ENCODE peak calls at places on chromosomes 1 and 21, in nine cellular contexts. C, G, E, O, L, N, Y, P and U are unnamed samples.

GRCh38 chr1:221778535-221779142 is 36.8 kb upstream of the DUSP10 start:
- DNase-seq in C (no peak), G (no peak), E (no peak), O (peak; percentile 64), L (no peak), N (no peak), Y (no peak), P (no peak), U (no peak)

GRCh38 chr1:229980009-229980408 is 87.0 kb upstream of the GALNT2 start:
- DNase-seq in C (no peak), G (no peak), E (no peak), O (no peak), L (no peak), N (no peak), Y (no peak), P (peak; percentile 85), U (no peak)

GRCh38 chr1:31617917-31618746 is 643 bp downstream of the HCRTR1 start:
- DNase-seq in C (no peak), G (peak; percentile 90), E (peak; percentile 80), O (peak; percentile 64), L (peak; percentile 91), N (no peak), Y (peak; percentile 33), P (peak; percentile 54), U (peak; percentile 74)

GRCh38 chr1:229192031-229192430 is 78.9 kb upstream of the RAB4A start:
- DNase-seq in C (no peak), G (no peak), E (no peak), O (no peak), L (no peak), N (no peak), Y (peak; percentile 82), P (peak; percentile 68), U (no peak)

GRCh38 chr1:246117066-246117791 is 389.9 kb downstream of the SMYD3 start:
- DNase-seq in C (peak; percentile 58), G (peak; percentile 60), E (no peak), O (no peak), L (peak; percentile 75), N (no peak), Y (peak; percentile 13), P (peak; percentile 60), U (no peak)

GRCh38 chr1:115829023-115829674 is 11.8 kb downstream of the NHLH2 start:
- DNase-seq in C (no peak), G (no peak), E (peak; percentile 67), O (peak; percentile 52), L (peak; percentile 66), N (no peak), Y (peak; percentile 95), P (peak; percentile 83), U (no peak)

GRCh38 chr21:45590726-45591618 is 48.7 kb upstream of the SLC19A1 start:
- DNase-seq in C (no peak), G (no peak), E (peak; percentile 73), O (peak; percentile 63), L (no peak), N (no peak), Y (peak; percentile 12), P (peak; percentile 19), U (peak; percentile 62)

GRCh38 chr1:37872692-37873091 is 13.3 kb upstream of the MTF1 start:
- DNase-seq in C (no peak), G (no peak), E (no peak), O (no peak), L (no peak), N (no peak), Y (no peak), P (no peak), U (no peak)

GRCh38 chr1:227808566-227808965 is 6.9 kb upstream of the PRSS38 start:
- DNase-seq in C (no peak), G (no peak), E (no peak), O (no peak), L (no peak), N (no peak), Y (no peak), P (peak; percentile 52), U (no peak)

GRCh38 chr1:156751724-156752481 is 428 bp upstream of the HDGF start:
- DNase-seq in C (peak; percentile 98), G (peak; percentile 97), E (peak; percentile 99), O (peak; percentile 98), L (peak; percentile 99), N (peak; percentile 89), Y (peak; percentile 88), P (peak; percentile 98), U (peak; percentile 98)

GRCh38 chr1:17193222-17194132 is 11.5 kb upstream of the PADI1 start:
- DNase-seq in C (no peak), G (no peak), E (no peak), O (no peak), L (peak; percentile 31), N (no peak), Y (no peak), P (no peak), U (peak; percentile 59)

GRCh38 chr1:168676861-168677260 is 52.1 kb downstream of the DPT start:
- DNase-seq in C (no peak), G (no peak), E (no peak), O (no peak), L (no peak), N (no peak), Y (no peak), P (no peak), U (no peak)

GRCh38 chr1:156319664-156320063 is 18.4 kb downstream of the CCT3 start:
- DNase-seq in C (no peak), G (no peak), E (no peak), O (no peak), L (no peak), N (no peak), Y (peak; percentile 19), P (peak; percentile 65), U (no peak)

GRCh38 chr1:56550132-56550531 is 29.2 kb downstream of the PLPP3 start:
- DNase-seq in C (no peak), G (peak; percentile 60), E (no peak), O (no peak), L (peak; percentile 83), N (no peak), Y (no peak), P (no peak), U (no peak)
- H3K27ac ChIP-seq in C (no peak overlapping the region), G (peak overlapping the region; percentile 92), E (no peak overlapping the region), O (no peak overlapping the region), L (peak overlapping the region; percentile 92), N (no peak overlapping the region), Y (no peak overlapping the region), P (no peak overlapping the region), U (no peak overlapping the region)

GRCh38 chr1:54945393-54945936 is 35.0 kb upstream of the TMEM61 start:
- DNase-seq in C (peak; percentile 18), G (no peak), E (peak; percentile 70), O (peak; percentile 49), L (no peak), N (no peak), Y (peak; percentile 63), P (peak; percentile 76), U (no peak)
- TF ChIP-seq CTCF in C (no peak), G (no peak), E (no peak), O (no peak), L (no peak), N (no peak), Y (peak; percentile 19), P (peak; percentile 6), U (no peak)

GRCh38 chr1:23610677-23611076 is 51.4 kb upstream of the ID3 start:
- DNase-seq in C (no peak), G (no peak), E (no peak), O (no peak), L (no peak), N (no peak), Y (no peak), P (no peak), U (no peak)

GRCh38 chr1:23611601-23612327 is 52.5 kb upstream of the ID3 start:
- DNase-seq in C (no peak), G (no peak), E (no peak), O (no peak), L (no peak), N (no peak), Y (no peak), P (no peak), U (no peak)

GRCh38 chr1:23607944-23608343 is 48.6 kb upstream of the ID3 start:
- DNase-seq in C (no peak), G (no peak), E (no peak), O (no peak), L (no peak), N (no peak), Y (no peak), P (no peak), U (no peak)

GRCh38 chr1:23613191-23614126 is 54.2 kb upstream of the ID3 start:
- DNase-seq in C (no peak), G (no peak), E (no peak), O (no peak), L (peak; percentile 64), N (no peak), Y (no peak), P (no peak), U (no peak)

GRCh38 chr1:23609971-23610370 is 50.7 kb upstream of the ID3 start:
- DNase-seq in C (no peak), G (no peak), E (no peak), O (no peak), L (no peak), N (no peak), Y (no peak), P (no peak), U (no peak)
- H3K27ac ChIP-seq in C (no peak overlapping the region), G (no peak overlapping the region), E (no peak overlapping the region), O (no peak overlapping the region), L (no peak overlapping the region), N (no peak overlapping the region), Y (no peak overlapping the region), P (no peak overlapping the region), U (no peak overlapping the region)

GRCh38 chr1:84370266-84370665 is 28.0 kb upstream of the DNASE2B start:
- DNase-seq in C (no peak), G (no peak), E (no peak), O (no peak), L (no peak), N (no peak), Y (no peak), P (no peak), U (no peak)

GRCh38 chr1:84367219-84367618 is 31.1 kb upstream of the DNASE2B start:
- DNase-seq in C (no peak), G (no peak), E (no peak), O (no peak), L (no peak), N (no peak), Y (no peak), P (no peak), U (no peak)

GRCh38 chr1:84368441-84368840 is 29.8 kb upstream of the DNASE2B start:
- DNase-seq in C (no peak), G (no peak), E (no peak), O (no peak), L (no peak), N (no peak), Y (no peak), P (no peak), U (no peak)

GRCh38 chr1:84373446-84374141 is 24.7 kb upstream of the DNASE2B start:
- DNase-seq in C (no peak), G (no peak), E (no peak), O (no peak), L (no peak), N (no peak), Y (no peak), P (no peak), U (no peak)

DNA sequence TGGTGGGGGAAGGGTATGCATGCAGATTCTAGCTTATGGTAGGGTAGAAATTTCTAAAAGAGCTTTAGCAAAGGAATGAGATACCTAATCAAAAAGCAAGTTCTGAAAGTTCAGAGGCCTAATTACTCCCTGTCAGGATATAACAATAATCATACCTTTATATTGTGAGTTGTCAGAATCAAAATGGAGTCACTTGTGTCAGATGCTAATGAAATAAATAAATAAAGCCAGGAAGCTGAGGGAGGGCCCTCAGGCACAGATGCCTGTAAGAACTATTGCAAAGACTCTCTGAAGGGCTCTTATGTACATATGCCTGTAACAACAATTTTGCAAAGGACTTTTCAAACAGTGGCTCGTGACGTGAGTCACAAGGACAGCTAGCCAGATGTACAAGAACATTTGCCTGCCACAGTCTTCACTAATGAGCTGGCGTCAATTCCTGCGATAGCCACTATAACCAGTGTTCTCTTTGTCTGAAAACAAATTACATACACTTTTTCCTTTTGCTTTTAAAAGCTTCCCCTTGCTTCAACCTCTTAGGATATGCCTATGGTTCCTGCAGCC is 27.4 kb upstream of the DNASE2B start:
- DNase-seq in C (no peak), G (no peak), E (no peak), O (no peak), L (no peak), N (no peak), Y (no peak), P (peak; percentile 41), U (no peak)
- TF ChIP-seq CTCF in C (no peak), G (no peak), E (no peak), O (no peak), L (no peak), N (no peak), Y (no peak), P (no peak), U (no peak)